ENCODE peak calls at places on chromosomes 1 and 21, in six cellular contexts. Y, L, T, C, J and Q are unnamed samples.
A peak's percentile ranks its signal among the peaks of the same experiment; 100 is the strongest.

GRCh38 chr21:32884062-32884461 is 112.5 kb upstream of the PAXBP1 start:
- DNase-seq in T (no peak), J (no peak), L (no peak), C (no peak), Y (no peak), Q (no peak)

GRCh38 chr1:28282426-28283407 is 23.4 kb downstream of the SESN2 start:
- DNase-seq in Y (no peak), J (no peak), T (no peak), L (no peak), C (no peak), Q (no peak)

GRCh38 chr21:46459356-46460112 is 843 bp downstream of the DIP2A start:
- DNase-seq in L (peak; percentile 13), C (peak; percentile 47), T (no peak), Y (no peak), J (no peak), Q (no peak)

GRCh38 chr21:46472246-46472645 is 13.6 kb downstream of the DIP2A start:
- DNase-seq in T (no peak), Y (no peak), C (no peak), L (no peak), J (no peak), Q (no peak)

GRCh38 chr21:15820857-15821256 is 91.1 kb downstream of the USP25 start:
- DNase-seq in J (no peak), C (peak; percentile 30), T (no peak), L (no peak), Y (no peak), Q (no peak)

GRCh38 chr1:27117733-27118439 is 37.0 kb downstream of the SLC9A1 start:
- DNase-seq in Y (no peak), L (no peak), T (no peak), C (no peak), J (no peak), Q (no peak)

GRCh38 chr1:30101477-30102227 is 621.7 kb downstream of the MATN1 start:
- DNase-seq in T (no peak), J (no peak), C (no peak), L (no peak), Y (no peak), Q (no peak)

GRCh38 chr1:145750444-145750843 is 31.1 kb downstream of the CD160 start:
- DNase-seq in T (no peak), J (no peak), Y (no peak), L (no peak), C (no peak), Q (no peak)

GRCh38 chr1:191888996-191889622 is 269.2 kb upstream of the RGS18 start:
- DNase-seq in L (no peak), J (no peak), Y (no peak), T (peak; percentile 4), C (peak; percentile 13), Q (no peak)

GRCh38 chr1:47727051-47727708 is 270.0 kb downstream of the TRABD2B start:
- DNase-seq in Y (no peak), C (no peak), T (no peak), L (no peak), J (no peak), Q (no peak)

GRCh38 chr1:231359113-231359512 is 21.0 kb downstream of the SPRTN start:
- DNase-seq in Y (no peak), J (no peak), T (no peak), C (peak; percentile 96), L (no peak), Q (no peak)

GRCh38 chr1:10936998-10937901 is 75.2 kb upstream of the TARDBP start:
- DNase-seq in T (peak; percentile 72), J (no peak), L (no peak), C (no peak), Y (no peak), Q (no peak)

GRCh38 chr1:241376711-241377110 is 19.7 kb upstream of the RGS7 start:
- DNase-seq in J (no peak), L (no peak), T (no peak), C (no peak), Y (no peak), Q (peak; percentile 92)

GRCh38 chr1:53554592-53555305 is 95.5 kb downstream of the DMRTB1 start:
- DNase-seq in J (no peak), T (no peak), Y (no peak), C (no peak), L (no peak), Q (no peak)

GRCh38 chr1:187001198-187001904 is 172.6 kb downstream of the PLA2G4A start:
- DNase-seq in Y (no peak), J (no peak), T (no peak), C (peak; percentile 97), L (no peak), Q (no peak)

GRCh38 chr1:46807046-46807972 is 8.5 kb downstream of the CYP4B1 start:
- DNase-seq in T (no peak), J (no peak), C (no peak), L (no peak), Y (no peak), Q (no peak)

GRCh38 chr1:2298685-2299673 is 70.9 kb downstream of the SKI start:
- DNase-seq in J (no peak), C (no peak), L (no peak), Y (no peak), T (no peak), Q (no peak)

GRCh38 chr1:7525664-7526063 is 245.4 kb upstream of the VAMP3 start:
- DNase-seq in L (no peak), Y (no peak), T (no peak), J (no peak), C (no peak), Q (no peak)

GRCh38 chr1:45305231-45305630 is 21.5 kb upstream of the HPDL start:
- DNase-seq in J (no peak), Y (no peak), T (no peak), C (no peak), L (no peak), Q (no peak)

GRCh38 chr1:87274851-87275250 is 53.8 kb upstream of the LMO4 start:
- DNase-seq in T (no peak), J (no peak), C (no peak), L (no peak), Y (no peak), Q (no peak)

GRCh38 chr1:164841723-164842465 is 282.9 kb downstream of the PBX1 start:
- DNase-seq in Y (no peak), J (no peak), L (no peak), C (no peak), T (no peak), Q (no peak)